ENCODE peak calls at places on chromosomes 7 and 10, in four cellular contexts. Q is Caki2, M is IMR-90, P is type B pancreatic cell. T is an unnamed sample.

GRCh38 chr7:158863611-158864506 is 7.5 kb downstream of the DYNC2I1 start:
- DNase-seq in Q (peak), M (peak), P (no peak), T (peak)

GRCh38 chr7:149742075-149742701 is 31.2 kb downstream of the ZNF467 start:
- DNase-seq in Q (peak), M (peak), P (peak), T (no peak)

GRCh38 chr7:16233519-16233918 is 187.8 kb downstream of the CRPPA start:
- DNase-seq in Q (no peak), M (no peak), P (no peak), T (no peak)

GRCh38 chr10:80509403-80510161 is 28.1 kb upstream of the SH2D4B start:
- DNase-seq in Q (peak), M (peak), P (no peak), T (peak)

GRCh38 chr7:69736411-69736810 is 138.1 kb downstream of the AUTS2 start:
- DNase-seq in Q (no peak), M (no peak), P (no peak), T (no peak)

GRCh38 chr7:75772081-75773077 is at the start of gene CCL26:
- DNase-seq in Q (peak), M (peak), P (no peak), T (no peak)

GRCh38 chr10:69004821-69005220 is 16.2 kb downstream of the KIFBP start:
- DNase-seq in Q (peak), M (peak), P (no peak), T (no peak)

GRCh38 chr7:44461387-44461786 is 29.1 kb downstream of the NUDCD3 start:
- DNase-seq in Q (no peak), M (peak), P (no peak), T (no peak)

GRCh38 chr10:70761031-70761601 is 24.1 kb downstream of the TBATA start:
- DNase-seq in Q (no peak), M (no peak), P (no peak), T (no peak)

GRCh38 chr10:16989826-16990293 is 139.8 kb downstream of the CUBN start:
- DNase-seq in Q (no peak), M (no peak), P (no peak), T (no peak)

GRCh38 chr10:70752571-70752970 is 32.6 kb downstream of the TBATA start:
- DNase-seq in Q (no peak), M (no peak), P (no peak), T (no peak)

GRCh38 chr7:35993113-35993512 is 159.9 kb upstream of the EEPD1 start:
- DNase-seq in Q (no peak), M (no peak), P (no peak), T (no peak)

GRCh38 chr10:125156739-125157472 is 3.5 kb downstream of the CTBP2 start:
- DNase-seq in Q (no peak), M (no peak), P (no peak), T (peak)

GRCh38 chr10:24483701-24484100 is 240.0 kb downstream of the ARHGAP21 start:
- DNase-seq in Q (peak), M (peak), P (no peak), T (no peak)

GRCh38 chr10:48456361-48456804 is 148.5 kb downstream of the ARHGAP22 start:
- DNase-seq in Q (no peak), M (no peak), P (peak), T (peak)

GRCh38 chr10:81414038-81414437 is 461.0 kb upstream of the NRG3 start:
- DNase-seq in Q (peak), M (no peak), P (no peak), T (no peak)

GRCh38 chr10:28774051-28774995 is 97.0 kb downstream of the BAMBI start:
- DNase-seq in Q (peak), M (no peak), P (no peak), T (no peak)

GRCh38 chr10:51683031-51683830 is 16.2 kb downstream of the CSTF2T start:
- DNase-seq in Q (no peak), M (peak), P (no peak), T (no peak)

GRCh38 chr7:96800122-96800521 is 90.5 kb upstream of the SEM1 start:
- DNase-seq in Q (no peak), M (no peak), P (no peak), T (no peak)

GRCh38 chr10:79262959-79263746 is 84.1 kb upstream of the PPIF start:
- DNase-seq in Q (no peak), M (no peak), P (no peak), T (no peak)

GRCh38 chr7:149202831-149203231 is 7.5 kb downstream of the ZNF282 start:
- DNase-seq in Q (no peak), M (peak), P (no peak), T (no peak)

GRCh38 chr7:32206488-32206887 is 136.3 kb upstream of the PDE1C start:
- DNase-seq in Q (no peak), M (no peak), P (no peak), T (peak)

GRCh38 chr7:144817001-144817400 is 18.9 kb downstream of the TPK1 start:
- DNase-seq in Q (no peak), M (no peak), P (no peak), T (no peak)

GRCh38 chr7:55065511-55066229 is 46.9 kb downstream of the EGFR start:
- DNase-seq in Q (peak), M (peak), P (no peak), T (no peak)

GRCh38 chr7:134844200-134844599 is 64.8 kb downstream of the CALD1 start:
- DNase-seq in Q (no peak), M (no peak), P (no peak), T (no peak)

GRCh38 chr7:54541941-54542618 is at the start of gene VSTM2A:
- DNase-seq in Q (no peak), M (no peak), P (no peak), T (no peak)

GRCh38 chr7:17583786-17584185 is 285.3 kb downstream of the AHR start:
- DNase-seq in Q (no peak), M (no peak), P (no peak), T (no peak)

GRCh38 chr10:44240766-44241165 is 144.1 kb downstream of the CXCL12 start:
- DNase-seq in Q (no peak), M (no peak), P (no peak), T (no peak)

GRCh38 chr10:78740976-78741375 is 327.8 kb upstream of the ZMIZ1 start:
- DNase-seq in Q (no peak), M (no peak), P (no peak), T (no peak)

GRCh38 chr10:125128397-125129075 is 31.8 kb downstream of the CTBP2 start:
- DNase-seq in Q (no peak), M (peak), P (no peak), T (no peak)

GRCh38 chr7:96316949-96317348 is 4.9 kb downstream of the SLC25A13 start:
- DNase-seq in Q (no peak), M (no peak), P (no peak), T (no peak)

GRCh38 chr7:82699773-82700186 is 256.2 kb upstream of the CACNA2D1 start:
- DNase-seq in Q (peak), M (peak), P (no peak), T (no peak)

GRCh38 chr10:124005091-124005490 is 88.3 kb downstream of the CHST15 start:
- DNase-seq in Q (no peak), M (no peak), P (no peak), T (peak)

GRCh38 chr10:130559213-130559944 is 423.2 kb downstream of the GLRX3 start:
- DNase-seq in Q (no peak), M (no peak), P (peak), T (no peak)

T was measured in coronary artery.